ENCODE peak calls at places on chromosomes 11 and 22, in four cellular contexts. C is CD4-positive, CD25-positive, alpha-beta regulatory T cell; T is amniotic stem cell; R is RWPE1. Y is an unnamed sample.

GRCh38 chr11:69893631-69894030 is 74.4 kb upstream of the FGF3 start:
- DNase-seq in C (no peak), T (no peak), R (no peak), Y (no peak)

GRCh38 chr22:42644422-42645340 is 4.3 kb upstream of the ATP5MGL start:
- DNase-seq in C (no peak), T (no peak), R (no peak), Y (no peak)

GRCh38 chr11:120413480-120413879 is 77.3 kb downstream of the ARHGEF12 start:
- DNase-seq in C (no peak), T (peak), R (peak), Y (no peak)

GRCh38 chr11:9562716-9563115 is 10.8 kb upstream of the WEE1 start:
- DNase-seq in C (peak), T (no peak), R (no peak), Y (no peak)

GRCh38 chr11:14380947-14381555 is 22.1 kb upstream of the RRAS2 start:
- DNase-seq in C (peak), T (no peak), R (peak), Y (peak)

GRCh38 chr11:4539603-4540219 is 5.3 kb upstream of the OR52M1 start:
- DNase-seq in C (peak), T (peak), R (peak), Y (no peak)

GRCh38 chr11:109772846-109773400 is 320.3 kb upstream of the ZC3H12C start:
- DNase-seq in C (no peak), T (no peak), R (no peak), Y (no peak)

GRCh38 chr11:80136991-80137390 is 696.2 kb upstream of the TENM4 start:
- DNase-seq in C (no peak), T (no peak), R (no peak), Y (no peak)

GRCh38 chr11:35166369-35167360 is 27.7 kb downstream of the CD44 start:
- DNase-seq in C (peak), T (peak), R (peak), Y (no peak)

GRCh38 chr22:24357547-24357946 is 69.9 kb upstream of the ADORA2A start:
- DNase-seq in C (no peak), T (no peak), R (no peak), Y (no peak)

GRCh38 chr22:44805663-44806062 is 53.3 kb downstream of the ARHGAP8 start:
- DNase-seq in C (no peak), T (no peak), R (no peak), Y (no peak)

GRCh38 chr11:35976434-35976833 is 32.6 kb downstream of the LDLRAD3 start:
- DNase-seq in C (no peak), T (no peak), R (no peak), Y (no peak)

GRCh38 chr11:82811369-82811768 is 77.7 kb upstream of the FAM181B start:
- DNase-seq in C (no peak), T (no peak), R (no peak), Y (no peak)

GRCh38 chr11:72523991-72524390 is 89.7 kb upstream of the CLPB start:
- DNase-seq in C (no peak), T (no peak), R (no peak), Y (no peak)

GRCh38 chr11:36899796-36900195 is 301.8 kb upstream of the RAG2 start:
- DNase-seq in C (no peak), T (no peak), R (no peak), Y (no peak)